ENCODE peak calls at places on chromosomes 12 and 14, in five cellular contexts. C is lower lobe of right lung, K is IMR-90, E is heart right ventricle, W is fibroblast of mammary gland. I is an unnamed sample.

GRCh38 chr12:96773031-96773430 is 134.0 kb upstream of the NEDD1 start:
- DNase-seq in C (no peak), K (no peak), E (no peak), W (no peak), I (no peak)

GRCh38 chr12:130615906-130616305 is 100.2 kb downstream of the RIMBP2 start:
- DNase-seq in C (no peak), K (no peak), E (no peak), W (no peak), I (no peak)

GRCh38 chr14:76958975-76959710 is 69.4 kb downstream of the IRF2BPL start:
- DNase-seq in C (no peak), K (peak; percentile 72), E (peak; percentile 76), W (peak; percentile 33), I (no peak)

GRCh38 chr12:119178544-119179334 is at the start of gene HSPB8:
- DNase-seq in C (peak; percentile 93), K (peak; percentile 91), E (peak; percentile 95), W (peak; percentile 88), I (peak; percentile 95)

GRCh38 chr14:104353221-104353920 is 215.0 kb downstream of the KIF26A start:
- DNase-seq in C (peak; percentile 37), K (no peak), E (peak; percentile 3), W (no peak), I (no peak)

GRCh38 chr14:92711976-92712653 is 36.3 kb downstream of the LGMN start:
- DNase-seq in C (no peak), K (no peak), E (no peak), W (no peak), I (no peak)

GRCh38 chr12:68521321-68521839 is 89.3 kb upstream of the RAP1B start:
- DNase-seq in C (no peak), K (peak; percentile 83), E (no peak), W (peak; percentile 80), I (peak; percentile 83)

GRCh38 chr12:116996648-116997047 is 85.9 kb downstream of the FBXW8 start:
- DNase-seq in C (no peak), K (peak; percentile 13), E (no peak), W (peak; percentile 73), I (peak; percentile 83)

GRCh38 chr12:17665839-17666238 is 424.2 kb downstream of the RERGL start:
- DNase-seq in C (no peak), K (no peak), E (no peak), W (no peak), I (no peak)

GRCh38 chr14:78701246-78701645 is 531.1 kb downstream of the NRXN3 start:
- DNase-seq in C (no peak), K (peak; percentile 25), E (no peak), W (peak; percentile 41), I (no peak)

GRCh38 chr14:44149597-44149996 is 357.5 kb downstream of the FSCB start:
- DNase-seq in C (no peak), K (no peak), E (no peak), W (no peak), I (peak; percentile 33)

GRCh38 chr12:90683871-90684270 is 271.1 kb downstream of the CCER1 start:
- DNase-seq in C (no peak), K (no peak), E (no peak), W (no peak), I (no peak)

GRCh38 chr12:57771271-57771872 is 533 bp downstream of the METTL1 start:
- DNase-seq in C (peak; percentile 90), K (peak; percentile 90), E (peak; percentile 91), W (peak; percentile 92), I (peak; percentile 91)

GRCh38 chr14:104281768-104282301 is 143.4 kb downstream of the KIF26A start:
- DNase-seq in C (peak; percentile 26), K (no peak), E (no peak), W (no peak), I (no peak)

GRCh38 chr12:96326628-96327227 is 73.5 kb downstream of the CDK17 start:
- DNase-seq in C (no peak), K (no peak), E (no peak), W (no peak), I (no peak)

GRCh38 chr12:98533723-98534251 is 18.4 kb downstream of the TMPO start:
- DNase-seq in C (no peak), K (peak; percentile 36), E (no peak), W (no peak), I (peak; percentile 44)

GRCh38 chr12:98530068-98530467 is 14.7 kb downstream of the TMPO start:
- DNase-seq in C (no peak), K (no peak), E (no peak), W (no peak), I (no peak)

GRCh38 chr12:98538031-98538430 is 22.6 kb downstream of the TMPO start:
- DNase-seq in C (no peak), K (no peak), E (no peak), W (no peak), I (no peak)

DNA sequence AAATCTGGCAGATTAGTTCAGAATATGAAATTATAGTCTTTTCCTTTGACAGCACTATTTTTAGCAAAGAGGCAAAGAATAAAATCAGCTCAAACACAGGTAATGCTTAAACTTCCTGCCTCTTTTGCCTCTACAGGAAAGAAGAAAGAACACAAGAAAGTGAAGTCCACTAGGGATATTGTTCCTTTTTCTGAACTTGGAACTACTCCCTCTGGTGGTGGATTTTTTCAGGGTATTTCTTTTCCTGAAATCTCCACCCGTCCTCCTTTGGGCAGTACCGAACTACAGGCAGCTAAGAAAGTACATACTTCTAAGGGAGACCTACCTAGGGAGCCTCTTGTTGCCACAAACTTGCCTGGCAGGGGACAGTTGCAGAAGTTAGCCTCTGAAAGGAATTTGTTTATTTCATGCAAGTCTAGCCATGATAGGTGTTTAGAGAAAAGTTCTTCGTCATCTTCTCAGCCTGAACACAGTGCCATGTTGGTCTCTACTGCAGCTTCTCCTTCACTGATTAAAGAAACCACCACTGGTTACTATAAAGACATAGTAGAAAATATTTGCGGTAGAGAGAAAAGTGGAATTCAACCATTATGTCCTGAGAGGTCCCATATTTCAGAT is 17.4 kb downstream of the TMPO start:
- DNase-seq in C (no peak), K (peak; percentile 62), E (no peak), W (peak; percentile 66), I (peak; percentile 77)
- TF ChIP-seq CTCF in C (peak; percentile 68), K (peak; percentile 56), E (peak; percentile 58), W (peak; percentile 64), I (peak; percentile 65)

GRCh38 chr12:114636723-114637480 is 47.1 kb downstream of the TBX3 start:
- DNase-seq in C (no peak), K (peak; percentile 19), E (no peak), W (peak; percentile 26), I (peak; percentile 26)
- TF ChIP-seq CTCF in C (no peak), K (peak; percentile 58), E (peak; percentile 23), W (peak; percentile 49), I (peak; percentile 51)

GRCh38 chr12:108689314-108690190 is 41.8 kb downstream of the CORO1C start:
- DNase-seq in C (peak; percentile 50), K (peak; percentile 55), E (peak; percentile 73), W (peak; percentile 47), I (peak; percentile 68)
- TF ChIP-seq CTCF in C (peak; percentile 10), K (peak; percentile 16), E (peak; percentile 45), W (peak; percentile 6), I (peak; percentile 13)

GRCh38 chr12:126704609-126705008 is 1562.4 kb upstream of the TMEM132C start:
- DNase-seq in C (no peak), K (no peak), E (no peak), W (no peak), I (peak; percentile 1)
- TF ChIP-seq CTCF in C (no peak), K (no peak), E (no peak), W (no peak), I (peak; percentile 9)

GRCh38 chr12:112602150-112602549 is 183.4 kb downstream of the PTPN11 start:
- DNase-seq in C (no peak), K (no peak), E (no peak), W (no peak), I (no peak)

GRCh38 chr12:112607427-112607826 is 184.1 kb upstream of the RPH3A start:
- DNase-seq in C (no peak), K (no peak), E (no peak), W (no peak), I (no peak)

DNA sequence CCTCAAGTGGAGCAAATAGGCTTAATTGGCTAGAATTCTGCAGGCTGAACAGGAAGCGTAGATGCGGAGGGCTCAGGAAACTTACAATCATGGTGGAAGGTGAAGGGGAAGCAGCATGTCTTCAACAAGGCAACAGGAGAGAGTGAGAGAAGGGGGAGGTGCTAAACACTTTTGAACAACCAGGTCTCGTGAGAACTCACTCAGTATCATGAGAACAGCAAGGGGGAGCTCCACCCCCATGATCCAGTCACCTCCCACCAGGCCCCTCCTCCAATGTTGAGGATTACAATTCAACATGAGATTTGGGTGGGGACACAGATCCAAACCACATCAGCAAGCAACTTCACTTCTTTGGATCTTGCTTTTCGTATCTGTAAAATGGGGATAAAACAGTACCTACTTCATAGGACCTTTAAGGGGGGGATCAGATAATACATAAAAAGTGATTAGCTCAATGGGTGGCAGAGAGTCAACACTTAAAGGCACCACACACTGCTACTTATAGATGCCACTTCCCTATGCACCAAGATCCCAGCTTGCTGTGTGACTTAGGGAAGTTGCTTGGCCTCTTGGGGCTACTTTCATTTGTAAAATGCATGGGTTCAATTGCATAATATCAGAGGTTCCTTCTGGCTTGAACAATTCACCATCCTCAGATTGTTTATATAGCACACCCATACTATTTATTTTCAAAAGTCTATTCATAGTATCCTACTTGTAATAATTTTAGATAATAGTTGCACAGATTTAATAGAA is 184.8 kb upstream of the RPH3A start:
- DNase-seq in C (no peak), K (no peak), E (no peak), W (no peak), I (no peak)
- TF ChIP-seq CTCF in C (no peak), K (no peak), E (no peak), W (no peak), I (no peak)

GRCh38 chr14:22656945-22657711 is 13.0 kb upstream of the OR6J1 start:
- DNase-seq in C (no peak), K (peak; percentile 35), E (no peak), W (peak; percentile 69), I (peak; percentile 67)

GRCh38 chr14:22658951-22659350 is 14.8 kb upstream of the OR6J1 start:
- DNase-seq in C (no peak), K (no peak), E (no peak), W (no peak), I (no peak)

GRCh38 chr14:22656226-22656625 is 12.1 kb upstream of the OR6J1 start:
- DNase-seq in C (no peak), K (no peak), E (no peak), W (no peak), I (peak; percentile 43)

GRCh38 chr14:22660654-22661053 is 16.5 kb upstream of the OR6J1 start:
- DNase-seq in C (no peak), K (no peak), E (no peak), W (no peak), I (no peak)

DNA sequence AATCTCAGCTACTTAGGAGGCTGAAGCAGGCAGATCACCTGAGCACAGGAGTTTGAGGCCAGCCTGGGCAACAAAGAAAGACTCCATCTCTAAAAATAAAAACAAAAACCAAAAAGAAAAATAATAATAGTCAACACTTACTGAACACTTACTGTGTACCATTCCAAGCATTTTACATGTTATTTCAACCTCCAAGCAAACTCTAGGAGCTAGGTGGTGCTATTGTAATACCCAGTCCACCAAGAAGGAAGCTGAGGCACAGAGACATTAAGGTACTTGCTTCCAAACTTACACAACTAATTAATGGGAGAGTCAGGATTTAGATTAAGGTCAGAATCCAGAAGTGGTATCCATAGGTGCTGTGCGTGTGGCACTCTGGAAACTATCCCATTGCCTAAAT is 13.7 kb upstream of the OR6J1 start:
- DNase-seq in C (no peak), K (peak; percentile 49), E (no peak), W (peak; percentile 71), I (peak; percentile 82)
- TF ChIP-seq CTCF in C (peak; percentile 33), K (peak; percentile 56), E (peak; percentile 55), W (peak; percentile 77), I (peak; percentile 78)

GRCh38 chr14:98786456-98786855 is 485.5 kb downstream of the BCL11B start:
- DNase-seq in C (no peak), K (no peak), E (no peak), W (no peak), I (no peak)
- TF ChIP-seq CTCF in C (no peak), K (no peak), E (no peak), W (no peak), I (no peak)

I was measured in fibroblast of pulmonary artery.